ENCODE peak calls at places on chromosomes 6 and 20, in four cellular contexts. X, V, P and H are unnamed samples.

GRCh38 chr20:58524814-58525213 is 9.6 kb upstream of the APCDD1L start:
- DNase-seq in X (no peak), P (no peak), V (peak), H (peak)

GRCh38 chr6:160858886-160859285 is 132.7 kb upstream of the MAP3K4 start:
- DNase-seq in P (no peak), V (no peak), X (no peak), H (no peak)

GRCh38 chr20:1377984-1378742 is 14.7 kb downstream of the FKBP1A start:
- DNase-seq in X (peak), P (no peak), V (no peak), H (peak)

GRCh38 chr6:103122766-103123601 is 1729.5 kb downstream of the GRIK2 start:
- DNase-seq in V (peak), P (peak), X (peak), H (peak)

GRCh38 chr6:17289491-17290106 is 8.4 kb downstream of the RBM24 start:
- DNase-seq in P (no peak), X (no peak), V (no peak), H (peak)

GRCh38 chr6:16737389-16737788 is 23.9 kb downstream of the ATXN1 start:
- DNase-seq in X (peak), V (no peak), P (no peak), H (peak)

GRCh38 chr6:2471474-2471873 is 226.1 kb upstream of the GMDS start:
- DNase-seq in X (no peak), P (no peak), V (no peak), H (no peak)

GRCh38 chr6:139533573-139534471 is 159.4 kb upstream of the CITED2 start:
- DNase-seq in X (peak), V (no peak), P (no peak), H (peak)

GRCh38 chr6:137816133-137816579 is 50.9 kb upstream of the TNFAIP3 start:
- DNase-seq in V (no peak), P (no peak), X (no peak), H (no peak)

GRCh38 chr20:324177-325042 is 942 bp upstream of the SOX12 start:
- DNase-seq in P (peak), X (peak), V (peak), H (peak)

GRCh38 chr6:95846652-95847051 is 169.1 kb upstream of the FUT9 start:
- DNase-seq in V (no peak), P (no peak), X (no peak), H (no peak)

GRCh38 chr20:61520761-61521460 is 268.9 kb downstream of the CDH4 start:
- DNase-seq in X (peak), V (no peak), P (no peak), H (peak)

GRCh38 chr20:47391276-47392010 is 34.9 kb upstream of the ZMYND8 start:
- DNase-seq in P (no peak), X (no peak), V (no peak), H (no peak)

GRCh38 chr6:28922841-28923317 is 906 bp downstream of the TRIM27 start:
- DNase-seq in V (no peak), P (peak), X (peak), H (peak)

GRCh38 chr6:113994934-113995342 is 24.0 kb upstream of the HDAC2 start:
- DNase-seq in P (peak), V (peak), X (peak), H (peak)

GRCh38 chr20:9066196-9066595 is 2.7 kb upstream of the PLCB4 start:
- DNase-seq in P (no peak), V (no peak), X (no peak), H (no peak)

GRCh38 chr6:108123516-108123929 is 42.3 kb upstream of the NR2E1 start:
- DNase-seq in P (no peak), X (peak), V (peak), H (no peak)

DNA sequence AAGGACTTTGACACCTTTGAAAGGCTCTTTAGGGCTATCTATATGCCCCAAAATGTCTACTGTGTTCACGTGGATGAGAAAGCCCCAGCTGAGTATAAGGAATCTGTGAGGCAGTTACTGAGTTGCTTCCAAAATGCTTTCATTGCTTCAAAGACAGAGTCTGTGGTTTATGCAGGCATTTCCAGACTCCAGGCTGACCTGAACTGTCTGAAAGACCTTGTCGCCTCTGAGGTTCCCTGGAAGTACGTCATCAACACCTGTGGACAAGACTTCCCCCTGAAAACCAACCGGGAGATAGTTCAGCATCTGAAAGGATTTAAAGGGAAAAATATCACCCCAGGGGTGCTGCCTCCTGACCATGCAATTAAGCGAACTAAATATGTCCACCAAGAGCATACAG is 65.2 kb downstream of the GCNT2 start:
- DNase-seq in P (no peak), V (no peak), X (peak), H (no peak)
- H4K5ac ChIP-seq in P (no peak), V (no peak), X (no peak), H (no peak)

DNA sequence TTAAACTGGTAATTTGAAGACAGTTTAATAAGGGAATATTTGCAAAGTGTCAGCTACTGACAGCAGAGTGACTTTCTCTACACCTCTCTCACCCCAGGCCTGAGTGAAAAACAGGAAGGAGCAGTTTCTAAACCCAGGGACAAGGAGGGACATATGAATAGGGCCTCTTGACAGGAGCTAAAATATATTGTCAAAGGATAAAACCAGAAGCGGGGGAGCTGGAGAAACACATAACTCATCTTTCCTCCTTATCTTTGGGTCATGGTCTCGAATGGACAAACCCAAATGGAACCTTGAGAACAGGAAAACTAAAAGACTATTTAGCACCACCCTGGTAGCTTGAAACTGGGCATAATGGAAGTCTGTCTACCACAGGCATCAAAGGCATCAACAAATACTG is 197.5 kb upstream of the FOXA2 start:
- DNase-seq in X (no peak), P (no peak), V (no peak), H (no peak)
- H4K5ac ChIP-seq in X (no peak), P (no peak), V (no peak), H (no peak)

DNA sequence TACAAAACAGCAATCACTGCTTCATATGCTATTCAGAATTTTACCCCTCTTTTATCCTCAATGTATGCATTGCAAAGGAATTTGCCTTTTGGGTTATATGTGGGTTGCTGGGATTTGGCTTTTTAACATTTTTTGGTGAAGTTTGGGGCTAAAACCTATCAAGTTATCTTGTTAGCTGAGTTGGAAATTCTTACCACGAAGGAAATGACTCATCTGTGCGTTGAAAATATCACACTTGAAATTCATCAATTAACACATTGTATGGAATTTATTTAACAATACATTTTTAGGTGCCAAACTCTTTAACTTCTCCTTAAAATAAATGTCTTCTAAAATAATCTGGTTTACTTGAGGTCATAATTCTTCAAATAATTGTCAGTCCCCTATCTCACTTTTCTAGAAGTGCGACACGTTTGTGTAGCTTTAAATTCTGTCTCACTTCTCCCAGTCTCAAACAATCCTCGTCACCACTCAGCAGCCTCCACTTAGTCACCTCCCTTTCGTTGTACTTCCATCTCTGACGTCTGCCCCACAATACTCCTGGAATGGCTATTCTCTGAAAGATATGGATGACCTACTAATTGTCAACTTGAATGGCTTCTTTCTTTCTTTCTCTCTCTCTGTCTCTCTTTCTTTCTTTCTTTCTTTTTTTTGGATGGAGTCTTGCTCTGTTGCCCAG is 88.5 kb downstream of the PHACTR1 start:
- DNase-seq in X (no peak), V (no peak), P (no peak), H (no peak)
- H4K5ac ChIP-seq in X (no peak), V (no peak), P (no peak), H (no peak)

DNA sequence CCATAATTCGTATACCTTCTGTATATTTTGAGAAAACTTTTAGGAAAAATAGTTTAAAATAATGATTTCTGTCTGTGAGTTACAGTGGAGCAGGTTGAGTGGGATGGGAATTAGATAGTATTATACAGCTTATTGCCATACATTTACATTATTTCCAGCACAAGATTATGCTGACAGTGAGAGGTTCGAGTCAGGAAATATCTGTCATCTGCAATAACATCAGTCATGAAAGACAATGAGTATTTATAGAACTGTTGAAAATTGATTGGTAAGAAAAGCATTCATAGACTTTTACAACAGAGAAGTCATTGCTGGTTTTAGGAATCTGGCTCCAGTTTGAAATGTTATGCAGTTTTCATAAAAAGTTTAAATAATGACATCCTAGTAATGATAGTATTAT is 45.9 kb downstream of the FAM135A start:
- DNase-seq in V (no peak), P (no peak), X (no peak), H (no peak)
- H4K5ac ChIP-seq in V (no peak), P (no peak), X (no peak), H (no peak)

GRCh38 chr20:31936430-31936829 is 15.4 kb downstream of the PDRG1 start:
- DNase-seq in X (no peak), P (no peak), V (no peak), H (no peak)

GRCh38 chr20:31934968-31935764 is 16.7 kb downstream of the PDRG1 start:
- DNase-seq in X (peak), P (peak), V (peak), H (no peak)

GRCh38 chr20:31934491-31934890 is 17.4 kb downstream of the PDRG1 start:
- DNase-seq in V (no peak), P (no peak), X (no peak), H (no peak)

GRCh38 chr20:31930758-31931157 is 21.1 kb downstream of the PDRG1 start:
- DNase-seq in P (no peak), V (no peak), X (no peak), H (no peak)

DNA sequence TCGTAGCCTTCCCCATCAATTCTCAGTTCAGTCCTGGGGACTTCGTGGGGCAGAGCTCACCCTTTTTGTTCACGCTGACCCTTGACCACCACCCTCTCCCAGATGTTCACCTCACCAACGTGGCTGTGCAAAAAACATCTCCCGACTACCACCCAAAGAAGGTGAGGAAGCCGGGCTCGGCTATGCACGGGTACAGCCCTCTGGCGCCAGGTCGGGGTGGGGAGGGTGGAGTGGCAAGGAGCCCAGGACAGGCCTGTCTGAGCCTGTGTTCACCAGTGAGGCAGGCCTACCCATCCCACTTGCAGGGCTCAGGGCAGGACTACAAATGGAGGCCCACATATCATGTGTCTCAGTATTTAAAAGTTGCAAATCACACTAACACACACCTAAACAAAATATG is 18.1 kb downstream of the PDRG1 start:
- DNase-seq in P (no peak), X (no peak), V (no peak), H (no peak)
- H4K5ac ChIP-seq in P (no peak), X (no peak), V (no peak), H (no peak)

GRCh38 chr20:24890286-24890685 is 58.8 kb upstream of the CST7 start:
- DNase-seq in P (no peak), V (no peak), X (no peak), H (no peak)

GRCh38 chr20:24891546-24892393 is 57.3 kb upstream of the CST7 start:
- DNase-seq in X (no peak), V (no peak), P (no peak), H (no peak)

GRCh38 chr20:24892931-24893330 is 56.1 kb upstream of the CST7 start:
- DNase-seq in P (no peak), X (no peak), V (no peak), H (no peak)

GRCh38 chr20:24894488-24894887 is 54.6 kb upstream of the CST7 start:
- DNase-seq in V (no peak), X (no peak), P (no peak), H (no peak)

GRCh38 chr20:24892522-24892921 is 56.5 kb upstream of the CST7 start:
- DNase-seq in P (no peak), V (no peak), X (no peak), H (no peak)
- H4K5ac ChIP-seq in P (no peak), V (no peak), X (no peak), H (no peak)

GRCh38 chr6:33631971-33632585 is 11.0 kb downstream of the ITPR3 start:
- DNase-seq in X (no peak), V (no peak), P (no peak), H (no peak)
- H4K5ac ChIP-seq in X (no peak), V (no peak), P (no peak), H (no peak)

GRCh38 chr6:134015719-134016557 is 36.5 kb downstream of the SLC2A12 start:
- DNase-seq in X (no peak), P (no peak), V (no peak), H (peak)
- H4K5ac ChIP-seq in X (no peak), P (no peak), V (no peak), H (no peak)

GRCh38 chr6:150032598-150032997 is 7.3 kb upstream of the RAET1L start:
- DNase-seq in P (no peak), V (peak), X (no peak), H (no peak)

GRCh38 chr6:150029749-150030148 is 4.4 kb upstream of the RAET1L start:
- DNase-seq in V (no peak), X (no peak), P (no peak), H (no peak)

GRCh38 chr6:150036081-150036480 is 10.7 kb upstream of the RAET1L start:
- DNase-seq in V (peak), P (no peak), X (no peak), H (no peak)

GRCh38 chr6:150030611-150031010 is 5.3 kb upstream of the RAET1L start:
- DNase-seq in V (no peak), X (no peak), P (no peak), H (no peak)

GRCh38 chr6:150033197-150033771 is 8.0 kb upstream of the RAET1L start:
- DNase-seq in X (no peak), V (peak), P (no peak), H (no peak)
- H4K5ac ChIP-seq in X (no peak), V (no peak), P (no peak), H (no peak)

DNA sequence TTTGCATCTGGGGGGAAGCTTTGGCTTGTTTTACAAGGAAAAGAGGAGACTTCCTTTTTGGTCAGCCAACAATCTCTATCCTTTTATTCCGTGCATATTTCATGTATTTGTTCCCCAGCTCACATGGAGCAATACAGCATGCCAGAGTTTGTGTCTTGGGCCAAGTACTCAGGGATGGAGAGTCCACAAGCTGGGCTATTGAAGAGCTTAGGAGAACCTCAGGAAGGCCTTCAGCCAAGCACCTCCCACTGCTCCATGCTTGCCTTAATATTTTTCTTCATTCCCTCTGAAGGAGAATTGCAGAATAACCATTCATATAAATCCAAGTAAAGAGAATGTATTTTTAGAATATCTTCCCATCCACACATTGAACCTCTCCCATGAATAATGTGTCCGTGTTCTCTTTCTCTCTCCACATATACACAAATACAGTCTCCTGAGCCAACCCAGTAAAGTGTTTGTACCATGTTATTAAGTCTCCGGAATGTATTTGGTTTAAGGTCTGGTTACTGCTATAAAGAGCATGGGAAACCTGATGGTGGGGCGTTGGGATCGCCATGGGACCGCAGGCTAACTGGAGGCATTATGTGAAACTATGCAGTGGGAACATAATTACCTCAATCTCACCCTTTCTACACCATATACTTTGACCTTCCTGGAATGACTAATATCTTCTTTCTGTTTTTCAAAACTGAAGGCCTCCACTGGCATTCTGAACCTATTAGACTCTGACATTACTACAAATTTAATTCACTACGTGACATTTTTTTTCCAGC is 3.0 kb downstream of the LAMA4 start:
- DNase-seq in X (no peak), V (no peak), P (no peak), H (peak)
- H4K5ac ChIP-seq in X (no peak), V (no peak), P (no peak), H (peak)